ENCODE peak calls at places on chromosomes 3 and 15, in five cellular contexts. Z is epithelial cell of prostate, P is heart left ventricle, X is K562, C is colonic mucosa. S is an unnamed sample.
A peak's percentile ranks its signal among the peaks of the same experiment; 100 is the strongest.

GRCh38 chr3:4750306-4751056 is 228.8 kb upstream of the BHLHE40 start:
- DNase-seq in Z (peak; percentile 68), P (no peak), X (no peak), C (no peak), S (no peak)

GRCh38 chr15:30905821-30906220 is 2.1 kb downstream of the FAN1 start:
- DNase-seq in Z (no peak), P (no peak), X (no peak), C (peak; percentile 63), S (no peak)

GRCh38 chr15:44735482-44736260 is 657 bp upstream of the TRIM69 start:
- DNase-seq in Z (no peak), P (peak; percentile 64), X (peak; percentile 64), C (peak; percentile 27), S (no peak)

GRCh38 chr15:62824111-62824737 is 218.3 kb upstream of the TPM1 start:
- DNase-seq in Z (no peak), P (no peak), X (no peak), C (no peak), S (no peak)

GRCh38 chr3:190038050-190038631 is 82.6 kb downstream of the P3H2 start:
- DNase-seq in Z (peak; percentile 81), P (peak; percentile 49), X (no peak), C (peak; percentile 76), S (peak; percentile 39)

GRCh38 chr3:10962481-10963036 is 30.0 kb upstream of the SLC6A1 start:
- DNase-seq in Z (no peak), P (no peak), X (no peak), C (no peak), S (no peak)

GRCh38 chr3:189781384-189781783 is 150.2 kb downstream of the TP63 start:
- DNase-seq in Z (no peak), P (no peak), X (no peak), C (peak; percentile 20), S (no peak)

GRCh38 chr3:78847203-78847602 is 920.6 kb downstream of the ROBO1 start:
- DNase-seq in Z (no peak), P (no peak), X (no peak), C (no peak), S (no peak)

GRCh38 chr15:80494311-80494710 is 90.1 kb downstream of the ARNT2 start:
- DNase-seq in Z (no peak), P (no peak), X (no peak), C (no peak), S (no peak)

GRCh38 chr3:141223673-141224166 is 7.9 kb upstream of the PXYLP1 start:
- DNase-seq in Z (no peak), P (no peak), X (no peak), C (no peak), S (no peak)

GRCh38 chr15:90902996-90903732 is at the start of gene MAN2A2:
- DNase-seq in Z (no peak), P (peak; percentile 76), X (peak; percentile 88), C (peak; percentile 87), S (peak; percentile 18)

GRCh38 chr3:183502782-183503181 is 52.7 kb downstream of the KLHL6 start:
- DNase-seq in Z (no peak), P (peak; percentile 47), X (no peak), C (no peak), S (no peak)

GRCh38 chr15:31405200-31405929 is 78.7 kb downstream of the KLF13 start:
- DNase-seq in Z (no peak), P (no peak), X (no peak), C (peak; percentile 70), S (no peak)

GRCh38 chr3:35829499-35829898 is 190.2 kb downstream of the ARPP21 start:
- DNase-seq in Z (no peak), P (no peak), X (no peak), C (no peak), S (no peak)

GRCh38 chr15:74265046-74265639 is 29.0 kb downstream of the CCDC33 start:
- DNase-seq in Z (no peak), P (peak; percentile 46), X (peak; percentile 61), C (no peak), S (no peak)

GRCh38 chr3:25818335-25818734 is 28.4 kb downstream of the OXSM start:
- DNase-seq in Z (no peak), P (no peak), X (no peak), C (no peak), S (no peak)

GRCh38 chr15:89087066-89087829 is 1.0 kb upstream of the ABHD2 start:
- DNase-seq in Z (no peak), P (peak; percentile 50), X (no peak), C (no peak), S (no peak)

GRCh38 chr3:40713795-40714194 is 189.0 kb downstream of the ZNF621 start:
- DNase-seq in Z (no peak), P (no peak), X (no peak), C (no peak), S (no peak)

GRCh38 chr15:29102911-29103824 is 166.5 kb downstream of the NSMCE3 start:
- DNase-seq in Z (no peak), P (peak; percentile 42), X (no peak), C (no peak), S (no peak)
- H3K27ac ChIP-seq in Z (no peak overlapping the region), P (no peak overlapping the region), X (no peak overlapping the region), C (no peak overlapping the region), S (no peak overlapping the region)

GRCh38 chr3:99862208-99862607 is 44.5 kb downstream of the CMSS1 start:
- DNase-seq in Z (no peak), P (no peak), X (no peak), C (no peak), S (no peak)
- H3K27ac ChIP-seq in Z (no peak overlapping the region), P (no peak overlapping the region), X (no peak overlapping the region), C (no peak overlapping the region), S (no peak overlapping the region)

GRCh38 chr3:20185364-20185732 is 658 bp downstream of the SGO1 start:
- DNase-seq in Z (no peak), P (no peak), X (peak; percentile 49), C (peak; percentile 19), S (no peak)
- H3K27ac ChIP-seq in Z (no peak overlapping the region), P (peak overlapping the region; percentile 98), X (peak overlapping the region; percentile 94), C (peak overlapping the region; percentile 28), S (peak overlapping the region; percentile 49)

GRCh38 chr3:123372789-123373534 is 75.9 kb downstream of the ADCY5 start:
- DNase-seq in Z (no peak), P (no peak), X (no peak), C (no peak), S (no peak)
- H3K27ac ChIP-seq in Z (no peak overlapping the region), P (peak overlapping the region; percentile 76), X (no peak overlapping the region), C (no peak overlapping the region), S (no peak overlapping the region)

GRCh38 chr3:129461022-129461421 is 21.0 kb downstream of the IFT122 start:
- DNase-seq in Z (no peak), P (no peak), X (peak; percentile 23), C (no peak), S (no peak)
- H3K27ac ChIP-seq in Z (no peak overlapping the region), P (peak overlapping the region; percentile 55), X (peak overlapping the region; percentile 99), C (no peak overlapping the region), S (no peak overlapping the region)

DNA sequence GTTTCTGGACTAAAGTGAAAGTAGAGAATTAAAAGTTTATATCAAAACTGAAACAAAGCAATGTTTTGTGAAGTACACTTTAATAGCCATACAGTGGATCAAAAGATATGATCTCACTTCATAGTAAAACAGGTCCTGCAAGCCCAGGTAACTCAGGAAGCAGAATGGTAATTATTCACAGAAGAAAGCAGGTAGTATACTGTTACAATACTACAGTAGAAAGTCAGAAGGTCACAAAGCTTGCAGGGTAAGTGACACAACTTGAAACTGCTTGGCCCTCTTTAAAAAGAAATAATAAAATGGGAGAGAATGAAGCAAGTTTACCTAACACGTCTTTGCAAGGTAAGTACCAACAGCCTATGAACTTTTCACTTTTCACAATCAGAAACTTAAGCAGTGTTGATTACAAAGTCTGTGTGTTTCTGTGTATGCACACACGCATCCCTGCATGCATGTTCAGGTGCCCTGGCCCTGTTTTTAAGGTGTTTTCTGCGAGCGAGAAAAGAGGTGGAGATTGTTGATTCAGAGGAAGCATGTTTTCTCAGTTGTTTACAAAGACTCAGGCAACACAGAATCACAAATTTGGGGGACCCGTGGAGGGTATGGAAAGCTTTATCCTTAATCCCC is at the start of gene NAALADL2:
- DNase-seq in Z (peak; percentile 46), P (no peak), X (no peak), C (peak; percentile 33), S (no peak)
- H3K27ac ChIP-seq in Z (peak within 1 kb of the TSS; percentile 11), P (no peak within 1 kb of the TSS), X (no peak within 1 kb of the TSS), C (peak within 1 kb of the TSS; percentile 81), S (no peak within 1 kb of the TSS)

DNA sequence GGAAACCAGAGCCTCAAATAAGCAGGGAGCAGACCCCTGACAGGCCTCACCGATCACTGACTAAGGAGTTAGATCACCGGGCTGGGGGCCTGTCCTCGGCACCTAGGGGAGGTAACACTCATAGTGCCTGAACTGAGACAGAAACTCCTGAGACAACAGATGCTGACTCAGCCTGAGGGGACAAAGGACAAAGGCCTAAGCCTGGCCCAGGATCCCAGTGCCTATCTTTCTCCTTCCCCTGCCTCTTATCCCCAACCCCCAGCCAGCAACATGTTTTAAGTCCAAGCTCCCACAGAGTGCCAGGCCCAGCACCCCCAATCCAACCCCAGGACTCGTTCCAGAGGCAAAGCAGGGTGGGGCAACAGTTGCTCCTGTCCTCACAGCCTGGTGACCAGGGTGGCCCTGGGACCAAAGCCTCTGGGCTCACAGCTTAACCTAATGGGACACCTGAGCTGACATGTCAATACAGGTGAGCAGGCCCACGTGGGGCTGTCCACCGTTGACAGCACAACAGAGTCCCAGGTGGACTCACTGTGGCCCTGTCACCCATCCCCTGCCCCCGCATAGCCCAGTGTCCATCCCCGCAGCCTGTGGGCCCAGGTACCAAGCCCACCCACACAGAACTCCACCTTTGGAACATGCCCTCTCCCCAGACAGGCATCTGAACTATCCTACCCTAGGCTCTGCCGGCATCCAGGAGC is 37.4 kb downstream of the ADCY5 start:
- DNase-seq in Z (no peak), P (no peak), X (no peak), C (peak; percentile 47), S (no peak)
- H3K27ac ChIP-seq in Z (no peak overlapping the region), P (peak overlapping the region; percentile 76), X (no peak overlapping the region), C (no peak overlapping the region), S (no peak overlapping the region)

GRCh38 chr3:64074895-64075679 is 51.8 kb upstream of the PSMD6 start:
- DNase-seq in Z (no peak), P (no peak), X (no peak), C (no peak), S (no peak)

GRCh38 chr3:64078966-64079365 is 55.7 kb upstream of the PSMD6 start:
- DNase-seq in Z (no peak), P (no peak), X (no peak), C (no peak), S (no peak)

GRCh38 chr3:64072111-64072510 is 48.8 kb upstream of the PSMD6 start:
- DNase-seq in Z (no peak), P (no peak), X (no peak), C (no peak), S (no peak)

GRCh38 chr3:64074091-64074490 is 50.8 kb upstream of the PSMD6 start:
- DNase-seq in Z (no peak), P (no peak), X (no peak), C (no peak), S (no peak)

DNA sequence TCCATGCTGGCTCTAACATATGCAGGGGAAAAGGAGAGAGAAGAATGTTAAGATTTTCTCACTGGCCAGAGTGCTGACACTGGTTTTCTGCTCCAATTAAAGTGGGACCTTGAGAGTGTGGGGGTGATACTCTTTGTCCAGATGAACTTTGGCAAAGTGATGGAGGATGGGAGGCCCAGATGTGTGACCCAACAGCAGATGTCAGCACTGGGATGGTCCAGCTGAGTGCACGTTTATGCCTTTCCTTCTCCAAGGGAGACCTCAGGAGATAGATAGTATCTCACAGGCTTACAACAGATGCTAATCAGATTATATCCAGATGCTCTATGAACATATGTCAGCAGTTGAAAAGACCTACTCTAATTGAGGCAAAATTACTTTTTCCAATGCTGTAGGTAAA is 50.1 kb upstream of the PSMD6 start:
- DNase-seq in Z (no peak), P (no peak), X (no peak), C (no peak), S (no peak)
- H3K27ac ChIP-seq in Z (no peak overlapping the region), P (no peak overlapping the region), X (no peak overlapping the region), C (no peak overlapping the region), S (no peak overlapping the region)

S was measured in HCT116.